ENCODE peak calls at places on chromosomes 12 and 14, in six cellular contexts. One of them, this sample, is unnamed.
A peak's percentile ranks its signal among the peaks of the same experiment; 100 is the strongest.

GRCh38 chr14:58297412-58297761 is 968 bp upstream of the ARID4A start:
- DNase-seq in endothelial cell: peak; percentile 46
- DNase-seq in progenitor cell of endocrine pancreas: no peak
- DNase-seq in fibroblast of the aortic adventitia: no peak
- DNase-seq in kidney epithelial cell: no peak
- DNase-seq in GM10248: no peak
- DNase-seq in this sample: peak; percentile 34

GRCh38 chr14:24741871-24742270 is 107.9 kb upstream of the GZMB start:
- DNase-seq in endothelial cell: no peak
- DNase-seq in progenitor cell of endocrine pancreas: no peak
- DNase-seq in fibroblast of the aortic adventitia: peak; percentile 12
- DNase-seq in kidney epithelial cell: no peak
- DNase-seq in GM10248: no peak
- DNase-seq in this sample: no peak

GRCh38 chr12:76878045-76878898 is 547 bp downstream of the CSRP2 start:
- DNase-seq in endothelial cell: peak; percentile 48
- DNase-seq in progenitor cell of endocrine pancreas: peak; percentile 48
- DNase-seq in fibroblast of the aortic adventitia: no peak
- DNase-seq in kidney epithelial cell: no peak
- DNase-seq in GM10248: peak; percentile 41
- DNase-seq in this sample: peak; percentile 60

GRCh38 chr12:96196781-96197180 is 2.6 kb downstream of the ELK3 start:
- DNase-seq in endothelial cell: no peak
- DNase-seq in progenitor cell of endocrine pancreas: no peak
- DNase-seq in fibroblast of the aortic adventitia: no peak
- DNase-seq in kidney epithelial cell: no peak
- DNase-seq in GM10248: no peak
- DNase-seq in this sample: no peak

GRCh38 chr12:62802981-62803380 is 132.0 kb downstream of the PPM1H start:
- DNase-seq in endothelial cell: no peak
- DNase-seq in progenitor cell of endocrine pancreas: no peak
- DNase-seq in fibroblast of the aortic adventitia: peak; percentile 45
- DNase-seq in kidney epithelial cell: no peak
- DNase-seq in GM10248: no peak
- DNase-seq in this sample: no peak

GRCh38 chr14:56794557-56795283 is 15.6 kb downstream of the OTX2 start:
- DNase-seq in endothelial cell: peak; percentile 35
- DNase-seq in progenitor cell of endocrine pancreas: no peak
- DNase-seq in fibroblast of the aortic adventitia: no peak
- DNase-seq in kidney epithelial cell: no peak
- DNase-seq in GM10248: no peak
- DNase-seq in this sample: peak; percentile 45

GRCh38 chr14:26839481-26839880 is 241.6 kb upstream of the NOVA1 start:
- DNase-seq in endothelial cell: no peak
- DNase-seq in progenitor cell of endocrine pancreas: no peak
- DNase-seq in fibroblast of the aortic adventitia: peak; percentile 21
- DNase-seq in kidney epithelial cell: no peak
- DNase-seq in GM10248: no peak
- DNase-seq in this sample: no peak

GRCh38 chr14:61923348-61923747 is 161.1 kb downstream of the SNAPC1 start:
- DNase-seq in endothelial cell: no peak
- DNase-seq in progenitor cell of endocrine pancreas: no peak
- DNase-seq in fibroblast of the aortic adventitia: peak; percentile 7
- DNase-seq in kidney epithelial cell: no peak
- DNase-seq in GM10248: no peak
- DNase-seq in this sample: no peak

GRCh38 chr14:68395585-68395984 is 397.3 kb downstream of the ZFP36L1 start:
- DNase-seq in endothelial cell: no peak
- DNase-seq in progenitor cell of endocrine pancreas: no peak
- DNase-seq in fibroblast of the aortic adventitia: peak; percentile 78
- DNase-seq in kidney epithelial cell: no peak
- DNase-seq in GM10248: no peak
- DNase-seq in this sample: no peak

GRCh38 chr14:53022593-53022992 is 71.7 kb upstream of the FERMT2 start:
- DNase-seq in endothelial cell: no peak
- DNase-seq in progenitor cell of endocrine pancreas: no peak
- DNase-seq in fibroblast of the aortic adventitia: no peak
- DNase-seq in kidney epithelial cell: no peak
- DNase-seq in GM10248: no peak
- DNase-seq in this sample: no peak

DNA sequence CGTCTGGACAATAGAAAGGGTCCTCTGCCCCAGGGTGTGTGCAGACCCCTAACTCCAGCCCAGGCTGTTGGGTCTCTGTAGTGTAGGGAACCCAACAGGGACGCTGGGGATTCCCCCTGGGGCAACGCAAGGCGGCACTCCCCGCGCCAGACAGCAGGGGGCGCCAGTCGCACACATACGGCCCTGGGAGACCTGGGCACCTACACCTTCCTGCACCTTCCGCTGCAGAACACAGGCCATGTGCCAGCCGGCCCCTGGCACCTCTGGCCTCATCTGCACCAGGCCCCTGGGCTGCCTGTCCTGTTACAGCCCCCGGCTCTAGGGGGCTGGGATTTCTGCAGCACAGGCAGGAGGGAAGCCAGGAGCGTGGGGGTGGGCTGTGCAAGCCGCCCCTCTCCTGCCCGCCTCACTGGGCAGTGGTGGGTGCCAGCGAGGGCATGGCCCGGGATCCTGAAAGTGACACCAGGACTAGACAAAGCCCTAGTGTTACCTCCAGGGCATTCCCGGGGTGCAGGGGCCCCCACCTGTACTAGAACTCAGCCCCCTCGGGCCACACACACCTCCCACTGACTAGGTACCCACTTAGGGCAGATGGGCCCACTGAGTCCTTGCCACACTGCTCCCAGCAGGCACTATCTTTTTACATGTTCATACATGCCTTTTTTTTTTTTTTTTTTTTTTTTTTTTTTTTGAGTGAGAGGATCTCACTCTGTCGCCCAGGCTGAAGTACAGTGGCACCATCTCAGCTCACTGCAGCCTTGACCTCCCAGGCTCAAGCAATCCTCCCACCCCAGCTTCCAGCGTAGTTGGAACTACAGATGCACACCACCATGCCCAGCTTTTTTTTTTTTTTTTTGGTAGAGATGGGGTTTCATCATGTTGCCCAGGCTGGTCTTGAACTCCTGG is 37.5 kb downstream of the CCNK start:
- DNase-seq in endothelial cell: peak; percentile 84
- DNase-seq in progenitor cell of endocrine pancreas: peak; percentile 83
- DNase-seq in fibroblast of the aortic adventitia: peak; percentile 47
- DNase-seq in kidney epithelial cell: no peak
- DNase-seq in GM10248: peak; percentile 91
- DNase-seq in this sample: peak; percentile 83
- TF ChIP-seq CTCF in endothelial cell: peak; percentile 99
- TF ChIP-seq CTCF in progenitor cell of endocrine pancreas: peak; percentile 99
- TF ChIP-seq CTCF in fibroblast of the aortic adventitia: peak; percentile 92
- TF ChIP-seq CTCF in kidney epithelial cell: peak; percentile 98
- TF ChIP-seq CTCF in GM10248: peak; percentile 99
- TF ChIP-seq CTCF in this sample: peak; percentile 98

GRCh38 chr14:80202888-80203562 is 8.3 kb downstream of the DIO2 start:
- DNase-seq in endothelial cell: peak; percentile 69
- DNase-seq in progenitor cell of endocrine pancreas: no peak
- DNase-seq in fibroblast of the aortic adventitia: no peak
- DNase-seq in kidney epithelial cell: no peak
- DNase-seq in GM10248: peak; percentile 18
- DNase-seq in this sample: peak; percentile 30
- TF ChIP-seq CTCF in endothelial cell: peak; percentile 77
- TF ChIP-seq CTCF in progenitor cell of endocrine pancreas: peak; percentile 39
- TF ChIP-seq CTCF in fibroblast of the aortic adventitia: peak; percentile 35
- TF ChIP-seq CTCF in kidney epithelial cell: peak; percentile 33
- TF ChIP-seq CTCF in GM10248: peak; percentile 34
- TF ChIP-seq CTCF in this sample: peak; percentile 27

GRCh38 chr12:105348142-105348541 is 17.7 kb downstream of the C12orf75 start:
- DNase-seq in endothelial cell: no peak
- DNase-seq in progenitor cell of endocrine pancreas: no peak
- DNase-seq in fibroblast of the aortic adventitia: no peak
- DNase-seq in kidney epithelial cell: no peak
- DNase-seq in GM10248: no peak
- DNase-seq in this sample: no peak
- TF ChIP-seq CTCF in endothelial cell: no peak
- TF ChIP-seq CTCF in progenitor cell of endocrine pancreas: no peak
- TF ChIP-seq CTCF in fibroblast of the aortic adventitia: no peak
- TF ChIP-seq CTCF in kidney epithelial cell: no peak
- TF ChIP-seq CTCF in GM10248: no peak
- TF ChIP-seq CTCF in this sample: no peak

GRCh38 chr12:49684310-49684854 is 22.8 kb downstream of the FMNL3 start:
- DNase-seq in endothelial cell: no peak
- DNase-seq in progenitor cell of endocrine pancreas: no peak
- DNase-seq in fibroblast of the aortic adventitia: no peak
- DNase-seq in kidney epithelial cell: no peak
- DNase-seq in GM10248: no peak
- DNase-seq in this sample: no peak

GRCh38 chr12:49689236-49689635 is 18.0 kb downstream of the FMNL3 start:
- DNase-seq in endothelial cell: no peak
- DNase-seq in progenitor cell of endocrine pancreas: no peak
- DNase-seq in fibroblast of the aortic adventitia: no peak
- DNase-seq in kidney epithelial cell: no peak
- DNase-seq in GM10248: no peak
- DNase-seq in this sample: no peak

GRCh38 chr12:49689785-49690184 is 17.4 kb downstream of the FMNL3 start:
- DNase-seq in endothelial cell: no peak
- DNase-seq in progenitor cell of endocrine pancreas: no peak
- DNase-seq in fibroblast of the aortic adventitia: no peak
- DNase-seq in kidney epithelial cell: no peak
- DNase-seq in GM10248: no peak
- DNase-seq in this sample: no peak

GRCh38 chr12:49683604-49684309 is 23.4 kb downstream of the FMNL3 start:
- DNase-seq in endothelial cell: no peak
- DNase-seq in progenitor cell of endocrine pancreas: no peak
- DNase-seq in fibroblast of the aortic adventitia: no peak
- DNase-seq in kidney epithelial cell: no peak
- DNase-seq in GM10248: no peak
- DNase-seq in this sample: no peak

GRCh38 chr12:49687941-49688340 is 19.3 kb downstream of the FMNL3 start:
- DNase-seq in endothelial cell: no peak
- DNase-seq in progenitor cell of endocrine pancreas: no peak
- DNase-seq in fibroblast of the aortic adventitia: no peak
- DNase-seq in kidney epithelial cell: no peak
- DNase-seq in GM10248: no peak
- DNase-seq in this sample: no peak
- TF ChIP-seq CTCF in endothelial cell: no peak
- TF ChIP-seq CTCF in progenitor cell of endocrine pancreas: peak; percentile 15
- TF ChIP-seq CTCF in fibroblast of the aortic adventitia: no peak
- TF ChIP-seq CTCF in kidney epithelial cell: no peak
- TF ChIP-seq CTCF in GM10248: no peak
- TF ChIP-seq CTCF in this sample: no peak

GRCh38 chr12:83889745-83890144 is 1022.9 kb downstream of the SLC6A15 start:
- DNase-seq in endothelial cell: no peak
- DNase-seq in progenitor cell of endocrine pancreas: no peak
- DNase-seq in fibroblast of the aortic adventitia: no peak
- DNase-seq in kidney epithelial cell: no peak
- DNase-seq in GM10248: no peak
- DNase-seq in this sample: no peak
- TF ChIP-seq CTCF in endothelial cell: no peak
- TF ChIP-seq CTCF in progenitor cell of endocrine pancreas: no peak
- TF ChIP-seq CTCF in fibroblast of the aortic adventitia: no peak
- TF ChIP-seq CTCF in kidney epithelial cell: no peak
- TF ChIP-seq CTCF in GM10248: no peak
- TF ChIP-seq CTCF in this sample: no peak

This sample was measured in nephron progenitor cell.